ENCODE peak calls at places on chromosome 6, in seven cellular contexts. G is thyroid gland, Z is ascending aorta, Q is endodermal cell, X is spleen, B is H9, I is HFFc6. D is an unnamed sample.

GRCh38 chr6:149897015-149897697 is 757 bp downstream of the RAET1E start:
- DNase-seq in G (peak), I (peak), B (no peak), Z (peak), X (peak), Q (no peak), D (no peak)

GRCh38 chr6:47230579-47230978 is 79.1 kb downstream of the TNFRSF21 start:
- DNase-seq in Z (no peak), B (no peak), I (no peak), G (no peak), Q (no peak), X (no peak), D (no peak)

GRCh38 chr6:119479860-119480655 is 130.5 kb upstream of the MAN1A1 start:
- DNase-seq in Q (no peak), Z (no peak), I (no peak), X (no peak), B (no peak), G (no peak), D (no peak)

GRCh38 chr6:35984701-35985100 is 39.7 kb downstream of the SLC26A8 start:
- DNase-seq in I (no peak), B (no peak), Z (no peak), G (no peak), Q (no peak), X (no peak), D (no peak)

GRCh38 chr6:132816665-132817064 is 2.3 kb downstream of the RPS12 start:
- DNase-seq in Q (no peak), I (no peak), B (no peak), G (no peak), X (no peak), Z (no peak), D (no peak)

GRCh38 chr6:95917034-95917433 is 98.7 kb upstream of the FUT9 start:
- DNase-seq in G (no peak), X (no peak), Q (no peak), Z (no peak), B (no peak), I (no peak), D (no peak)

GRCh38 chr6:80214436-80215022 is 108.1 kb downstream of the BCKDHB start:
- DNase-seq in Q (no peak), G (peak), Z (no peak), I (peak), B (no peak), X (no peak), D (no peak)

GRCh38 chr6:17907467-17908229 is 79.8 kb downstream of the KIF13A start:
- DNase-seq in X (peak), B (no peak), Q (no peak), Z (peak), I (peak), G (peak), D (no peak)

GRCh38 chr6:166008441-166009369 is 158.9 kb downstream of the TBXT start:
- DNase-seq in I (no peak), G (no peak), B (peak), Q (peak), X (no peak), Z (no peak), D (peak)

GRCh38 chr6:120584111-120584760 is 750.0 kb downstream of the TBC1D32 start:
- DNase-seq in Q (peak), G (no peak), Z (no peak), X (no peak), B (peak), I (no peak), D (no peak)

GRCh38 chr6:40907198-40907701 is 131.8 kb downstream of the UNC5CL start:
- DNase-seq in I (peak), X (no peak), Q (no peak), B (no peak), Z (no peak), G (peak), D (no peak)

GRCh38 chr6:134698228-134698627 is 251.7 kb downstream of the ALDH8A1 start:
- DNase-seq in Q (no peak), X (no peak), Z (no peak), B (no peak), I (no peak), G (no peak), D (no peak)

GRCh38 chr6:33700391-33701050 is 11.0 kb downstream of the UQCC2 start:
- DNase-seq in X (peak), Z (no peak), G (peak), Q (peak), I (peak), B (peak), D (no peak)

GRCh38 chr6:139847322-139847797 is 472.9 kb upstream of the CITED2 start:
- DNase-seq in Q (no peak), Z (no peak), B (no peak), G (no peak), I (no peak), X (no peak), D (no peak)

GRCh38 chr6:81487489-81487888 is 265.0 kb downstream of the TENT5A start:
- DNase-seq in Q (peak), B (no peak), G (no peak), Z (no peak), I (no peak), X (no peak), D (no peak)

GRCh38 chr6:105226598-105227291 is 46.9 kb upstream of the POPDC3 start:
- DNase-seq in B (no peak), X (no peak), G (no peak), I (peak), Q (no peak), Z (no peak), D (no peak)

GRCh38 chr6:169291639-169292339 is 38.1 kb upstream of the THBS2 start:
- DNase-seq in I (no peak), G (no peak), Q (no peak), B (no peak), X (no peak), Z (no peak), D (no peak)

GRCh38 chr6:156846845-156847599 is 69.8 kb downstream of the ARID1B start:
- DNase-seq in Q (no peak), B (no peak), X (no peak), I (no peak), Z (no peak), G (no peak), D (no peak)

GRCh38 chr6:13708679-13709261 is 2.9 kb downstream of the RANBP9 start:
- DNase-seq in Z (no peak), I (no peak), Q (no peak), X (no peak), B (no peak), G (no peak), D (no peak)

GRCh38 chr6:21856096-21856825 is 262.7 kb downstream of the SOX4 start:
- DNase-seq in Q (no peak), X (no peak), G (no peak), Z (no peak), B (no peak), I (peak), D (no peak)
- TF ChIP-seq CTCF in Q (no peak), X (no peak), G (no peak), Z (no peak), B (no peak), I (no peak), D (no peak)

GRCh38 chr6:146874278-146875018 is 275.7 kb downstream of the ADGB start:
- DNase-seq in I (no peak), B (no peak), G (no peak), X (no peak), Q (no peak), Z (no peak), D (no peak)

GRCh38 chr6:146879406-146880117 is 280.8 kb downstream of the ADGB start:
- DNase-seq in G (no peak), Q (no peak), X (no peak), I (no peak), B (no peak), Z (no peak), D (no peak)

GRCh38 chr6:146876271-146877151 is 277.7 kb downstream of the ADGB start:
- DNase-seq in Z (no peak), Q (no peak), X (no peak), B (no peak), G (no peak), I (no peak), D (no peak)

GRCh38 chr6:146878564-146879343 is 280.0 kb downstream of the ADGB start:
- DNase-seq in X (no peak), Z (no peak), G (no peak), Q (no peak), I (no peak), B (no peak), D (no peak)

DNA sequence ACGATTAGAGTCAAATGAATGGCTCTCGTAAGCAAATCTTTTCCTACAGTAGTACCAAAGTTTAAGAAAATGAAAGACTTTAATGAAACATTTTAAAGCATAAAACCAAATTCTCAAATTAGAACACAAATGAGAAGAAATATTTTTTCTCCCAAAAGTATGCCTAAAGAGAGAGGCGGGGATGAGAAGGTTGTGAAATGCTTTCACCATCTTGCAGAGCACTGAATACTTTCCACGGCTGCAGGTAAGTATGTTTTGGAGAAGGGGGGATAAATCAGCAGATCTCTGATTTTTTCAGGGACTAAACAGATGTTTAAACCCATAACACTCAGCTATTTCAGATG is 277.1 kb downstream of the ADGB start:
- DNase-seq in Z (no peak), B (no peak), G (no peak), X (no peak), I (no peak), Q (no peak), D (no peak)
- TF ChIP-seq CTCF in Z (no peak), B (no peak), G (no peak), X (no peak), I (no peak), Q (no peak), D (no peak)

GRCh38 chr6:97068211-97068610 is 143.7 kb downstream of the KLHL32 start:
- DNase-seq in Z (no peak), Q (no peak), B (no peak), X (no peak), I (peak), G (no peak), D (no peak)
- TF ChIP-seq CTCF in Z (peak), Q (peak), B (peak), X (peak), I (peak), G (peak), D (peak)

DNA sequence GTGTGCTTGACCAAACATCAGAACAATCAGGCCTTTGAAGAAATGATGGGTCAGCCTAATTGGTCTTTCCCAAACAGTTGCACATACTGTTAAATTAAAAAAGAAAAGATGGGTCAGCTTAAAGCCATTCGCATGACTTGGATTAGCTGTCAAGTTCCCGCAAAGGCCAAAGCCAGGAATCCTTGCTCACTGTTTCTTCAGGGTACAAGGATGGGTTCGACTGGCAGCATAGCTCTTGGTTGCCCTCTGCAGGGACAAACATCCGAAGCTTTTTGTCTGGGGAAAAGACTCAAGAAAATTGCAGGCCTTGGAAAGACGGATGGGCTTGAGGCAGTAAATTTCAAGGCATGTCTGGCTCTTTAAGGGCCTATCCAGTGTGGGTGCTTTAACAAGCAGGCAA is 168.0 kb downstream of the HDGFL1 start:
- DNase-seq in I (no peak), Z (no peak), B (peak), G (peak), X (no peak), Q (peak), D (no peak)
- TF ChIP-seq CTCF in I (peak), Z (peak), B (peak), G (peak), X (no peak), Q (peak), D (peak)

GRCh38 chr6:153787341-153787606 is 251.8 kb upstream of the OPRM1 start:
- DNase-seq in I (no peak), Q (no peak), B (no peak), Z (no peak), G (no peak), X (no peak), D (no peak)

GRCh38 chr6:153790881-153791473 is 248.1 kb upstream of the OPRM1 start:
- DNase-seq in G (no peak), Q (peak), Z (no peak), B (peak), I (no peak), X (no peak), D (no peak)

DNA sequence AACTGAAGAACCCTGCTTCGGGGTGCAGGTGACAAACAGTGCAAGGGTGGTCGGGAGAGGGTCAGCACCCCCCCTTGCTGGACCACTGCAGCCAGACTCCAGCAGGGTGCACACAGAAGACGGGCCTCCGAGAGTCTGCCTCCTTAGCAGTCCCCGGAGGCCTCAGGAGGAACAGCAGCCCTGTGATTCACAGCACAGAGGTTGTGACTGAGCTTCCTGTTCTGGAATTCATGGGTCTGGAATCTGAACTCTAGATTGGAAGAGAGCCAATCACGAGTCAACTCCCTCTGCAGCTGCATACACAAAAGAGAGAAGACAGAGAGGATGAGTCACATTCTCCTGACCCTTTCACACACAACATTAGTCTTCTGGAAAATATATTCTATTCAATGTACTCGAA is 249.0 kb upstream of the OPRM1 start:
- DNase-seq in X (no peak), I (peak), Q (peak), B (peak), Z (peak), G (no peak), D (no peak)
- TF ChIP-seq CTCF in X (no peak), I (no peak), Q (peak), B (peak), Z (peak), G (no peak), D (peak)

GRCh38 chr6:15491255-15491985 is 171.4 kb downstream of the DTNBP1 start:
- DNase-seq in B (peak), X (peak), I (peak), Z (no peak), Q (peak), G (peak), D (no peak)
- TF ChIP-seq CTCF in B (peak), X (peak), I (peak), Z (peak), Q (peak), G (peak), D (peak)

DNA sequence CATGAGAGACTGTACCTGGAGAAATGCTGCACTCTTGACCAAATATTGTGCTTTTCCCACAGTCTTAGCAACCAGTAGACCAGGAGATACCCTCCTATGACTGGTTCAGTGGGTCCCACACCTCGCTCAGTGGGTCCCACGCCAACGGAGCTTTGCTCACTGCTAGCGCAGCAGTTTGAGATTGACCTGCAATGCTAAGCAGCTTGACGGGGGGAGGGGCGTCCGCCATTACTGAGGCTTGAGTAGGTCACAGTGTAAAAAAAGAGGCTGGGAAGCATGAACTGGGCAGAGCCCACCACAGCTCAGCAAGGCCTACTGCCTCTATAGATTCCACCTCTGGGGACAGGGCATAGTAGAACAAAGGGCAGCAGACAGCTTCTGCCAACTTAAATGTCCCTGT is 49.0 kb upstream of the HIVEP2 start:
- DNase-seq in Q (no peak), I (no peak), G (no peak), B (no peak), Z (no peak), X (no peak), D (no peak)
- TF ChIP-seq CTCF in Q (no peak), I (no peak), G (no peak), B (no peak), Z (no peak), X (no peak), D (no peak)